ENCODE peak calls at places on chromosomes 1 and 21, in four cellular contexts. M is transverse colon, A is Peyer's patch, B is suprapubic skin. L is an unnamed sample.

GRCh38 chr21:17679002-17679600 is 66.4 kb upstream of the BTG3 start:
- DNase-seq in M (no peak), A (no peak), B (no peak), L (no peak)

GRCh38 chr1:70767377-70767776 is 280.2 kb downstream of the PTGER3 start:
- DNase-seq in M (no peak), A (no peak), B (no peak), L (no peak)

GRCh38 chr1:6414443-6414844 is 5.3 kb downstream of the HES2 start:
- DNase-seq in M (peak; percentile 56), A (peak; percentile 61), B (no peak), L (no peak)

GRCh38 chr1:199510314-199510713 is 517.2 kb upstream of the NR5A2 start:
- DNase-seq in M (no peak), A (no peak), B (no peak), L (no peak)

GRCh38 chr1:222618880-222619321 is 1.0 kb downstream of the MIA3 start:
- DNase-seq in M (peak; percentile 25), A (no peak), B (no peak), L (peak; percentile 43)

GRCh38 chr1:159172599-159173291 is 1.3 kb downstream of the CADM3 start:
- DNase-seq in M (no peak), A (no peak), B (no peak), L (no peak)

GRCh38 chr1:14120895-14121294 is 420.9 kb downstream of the PRDM2 start:
- DNase-seq in M (no peak), A (no peak), B (no peak), L (no peak)

GRCh38 chr1:165408518-165408917 is 36.4 kb downstream of the RXRG start:
- DNase-seq in M (no peak), A (no peak), B (no peak), L (no peak)

GRCh38 chr1:77953907-77954306 is 25.0 kb downstream of the FUBP1 start:
- DNase-seq in M (no peak), A (no peak), B (no peak), L (no peak)

GRCh38 chr1:183872406-183872805 is 67.5 kb downstream of the RGL1 start:
- DNase-seq in M (no peak), A (no peak), B (no peak), L (no peak)

GRCh38 chr21:26177741-26178452 is 7.3 kb upstream of the APP start:
- DNase-seq in M (no peak), A (no peak), B (no peak), L (no peak)

GRCh38 chr1:203722925-203723324 is 42.1 kb upstream of the LAX1 start:
- DNase-seq in M (no peak), A (no peak), B (no peak), L (no peak)

GRCh38 chr1:203324103-203325003 is 19.0 kb downstream of the BTG2 start:
- DNase-seq in M (peak; percentile 39), A (no peak), B (no peak), L (no peak)

GRCh38 chr1:171655215-171656116 is 3.0 kb upstream of the MYOC start:
- DNase-seq in M (peak; percentile 57), A (no peak), B (peak; percentile 85), L (peak; percentile 68)

GRCh38 chr21:29181799-29182470 is 51.5 kb downstream of the MAP3K7CL start:
- DNase-seq in M (peak; percentile 48), A (no peak), B (no peak), L (peak; percentile 26)
- TF ChIP-seq POLR2A in M (no peak), A (no peak), B (no peak), L (no peak)

GRCh38 chr1:198175418-198176170 is 18.8 kb downstream of the NEK7 start:
- DNase-seq in M (no peak), A (no peak), B (no peak), L (no peak)
- H3K4me1 ChIP-seq in M (peaks cover 89% of the 10 kb centered on the region), A (no peaks in the 10 kb centered on the region), B (peaks cover 39% of the 10 kb centered on the region), L (peaks cover 16% of the 10 kb centered on the region)

GRCh38 chr1:33740040-33740745 is 123.7 kb upstream of the HMGB4 start:
- DNase-seq in M (no peak), A (no peak), B (no peak), L (no peak)
- TF ChIP-seq CTCF in M (no peak), A (no peak), B (no peak), L (no peak)

GRCh38 chr1:87853576-87854351 is 525.1 kb downstream of the LMO4 start:
- DNase-seq in M (no peak), A (no peak), B (no peak), L (no peak)
- TF ChIP-seq POLR2A in M (no peak), A (no peak), B (no peak), L (no peak)

GRCh38 chr1:186659946-186660472 is 20.2 kb downstream of the PTGS2 start:
- DNase-seq in M (no peak), A (no peak), B (no peak), L (no peak)

GRCh38 chr1:186658999-186659398 is 21.2 kb downstream of the PTGS2 start:
- DNase-seq in M (no peak), A (no peak), B (no peak), L (no peak)

GRCh38 chr1:186662752-186663151 is 17.5 kb downstream of the PTGS2 start:
- DNase-seq in M (no peak), A (no peak), B (no peak), L (no peak)
- H3K4me1 ChIP-seq in M (no peaks in the 10 kb centered on the region), A (no peaks in the 10 kb centered on the region), B (peaks cover 8% of the 10 kb centered on the region), L (no peaks in the 10 kb centered on the region)

L was measured in ovary.